ENCODE peak calls at places on chromosomes 4 and X, in six cellular contexts. U, N, R, V, H and L are unnamed samples.

GRCh38 chr4:128675083-128675482 is 134.4 kb upstream of the JADE1 start:
- DNase-seq in U (no peak), N (no peak), R (no peak), V (no peak), H (no peak), L (no peak)

GRCh38 chr4:105990933-105991332 is 95.7 kb downstream of the NPNT start:
- DNase-seq in U (peak; percentile 92), N (peak; percentile 43), R (no peak), V (peak; percentile 54), H (no peak), L (no peak)

GRCh38 chrX:46912673-46913491 is 661 bp downstream of the JADE3 start:
- DNase-seq in U (no peak), N (peak; percentile 45), R (peak; percentile 75), V (no peak), H (no peak), L (no peak)

GRCh38 chrX:149518236-149518635 is 13.1 kb upstream of the IDS start:
- DNase-seq in U (no peak), N (no peak), R (no peak), V (no peak), H (no peak), L (no peak)

GRCh38 chrX:105167233-105167632 is 53.3 kb downstream of the TEX13A start:
- DNase-seq in U (no peak), N (no peak), R (no peak), V (no peak), H (no peak), L (no peak)

GRCh38 chr4:1277667-1278335 is 11.9 kb upstream of the MAEA start:
- DNase-seq in U (no peak), N (no peak), R (no peak), V (no peak), H (no peak), L (no peak)

GRCh38 chr4:87007345-87008181 is 72.8 kb downstream of the AFF1 start:
- DNase-seq in U (peak; percentile 70), N (peak; percentile 59), R (no peak), V (no peak), H (peak; percentile 50), L (no peak)

GRCh38 chr4:11120435-11120834 is 308.3 kb downstream of the HS3ST1 start:
- DNase-seq in U (no peak), N (no peak), R (no peak), V (no peak), H (no peak), L (no peak)

GRCh38 chrX:103878466-103879151 is 46.6 kb upstream of the RAB9B start:
- DNase-seq in U (no peak), N (no peak), R (no peak), V (peak; percentile 35), H (no peak), L (no peak)

GRCh38 chr4:37467824-37468223 is 218.4 kb downstream of the RELL1 start:
- DNase-seq in U (no peak), N (no peak), R (no peak), V (no peak), H (no peak), L (no peak)

GRCh38 chr4:55819634-55820033 is at the start of gene EXOC1L:
- DNase-seq in U (no peak), N (no peak), R (no peak), V (no peak), H (no peak), L (no peak)

GRCh38 chrX:7614616-7615015 is 228.4 kb upstream of the VCX start:
- DNase-seq in U (no peak), N (no peak), R (no peak), V (no peak), H (no peak), L (no peak)

GRCh38 chrX:154489182-154489581 is 1.2 kb downstream of the SLC10A3 start:
- DNase-seq in U (no peak), N (no peak), R (no peak), V (no peak), H (no peak), L (no peak)

GRCh38 chr4:17068885-17069284 is 170.4 kb upstream of the LDB2 start:
- DNase-seq in U (no peak), N (no peak), R (no peak), V (no peak), H (no peak), L (no peak)

GRCh38 chr4:121690001-121690400 is 6.8 kb downstream of the ANXA5 start:
- DNase-seq in U (no peak), N (no peak), R (no peak), V (no peak), H (no peak), L (no peak)

GRCh38 chrX:53445977-53446376 is 11.8 kb upstream of the HSD17B10 start:
- DNase-seq in U (no peak), N (peak; percentile 44), R (peak; percentile 28), V (no peak), H (no peak), L (no peak)

DNA sequence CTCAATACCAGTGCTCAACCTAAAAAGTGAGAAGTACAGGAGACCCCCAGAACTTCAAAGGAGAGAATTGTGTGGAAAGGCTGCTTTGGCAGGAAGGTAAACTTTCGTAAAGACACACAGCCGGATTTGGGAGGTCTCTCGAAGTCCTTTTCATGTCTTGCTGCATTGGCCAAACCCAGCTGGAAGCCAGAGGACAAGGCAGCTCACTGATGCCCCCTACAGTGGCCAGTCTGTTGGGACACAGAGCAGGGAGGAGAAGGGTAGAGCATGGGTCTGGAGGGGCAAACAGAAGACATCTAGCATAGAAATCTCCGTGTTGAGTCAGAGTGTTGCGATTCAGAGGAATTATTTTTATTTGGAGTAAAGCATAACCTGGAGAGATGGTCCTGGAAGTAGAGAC is 198.9 kb downstream of the ANK2 start:
- DNase-seq in U (no peak), N (no peak), R (no peak), V (peak; percentile 4), H (no peak), L (no peak)
- TF ChIP-seq CTCF in U (no peak), N (no peak), R (no peak), V (no peak), H (no peak), L (no peak)

DNA sequence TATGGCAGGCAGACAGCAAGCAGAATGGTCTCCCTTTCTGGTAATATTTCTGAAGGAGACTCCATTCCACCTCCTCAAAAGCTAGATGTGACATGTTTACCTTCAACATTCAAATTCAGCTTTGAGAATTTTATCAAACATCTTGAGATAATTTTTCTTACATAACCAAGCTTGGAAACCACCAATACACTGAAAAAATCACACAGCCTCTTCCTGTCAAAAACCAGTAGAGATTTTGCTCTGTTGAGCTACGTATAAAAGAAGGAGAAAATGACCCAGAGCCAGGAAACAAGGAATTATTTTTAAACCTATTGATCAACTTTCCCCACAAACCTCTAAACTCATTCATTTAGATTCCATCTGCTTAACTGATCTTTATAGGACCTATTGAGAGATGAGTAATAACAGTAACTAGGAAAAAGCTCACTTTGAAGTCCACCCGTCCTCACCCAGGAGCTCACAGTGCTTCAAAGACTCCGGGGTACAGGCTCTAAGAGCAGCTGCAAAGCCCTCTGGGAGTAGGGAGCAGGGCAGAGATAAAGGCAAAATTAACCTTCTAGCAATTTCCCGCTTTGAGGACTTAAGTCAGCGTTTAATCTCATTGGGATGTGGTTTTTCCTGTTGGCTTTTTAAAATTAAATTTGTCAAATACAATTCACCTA is 318.2 kb upstream of the RASGEF1B start:
- DNase-seq in U (no peak), N (no peak), R (no peak), V (no peak), H (no peak), L (no peak)
- H3K27ac ChIP-seq in U (no peak overlapping the region), N (no peak overlapping the region), R (no peak overlapping the region), V (no peak overlapping the region), H (no peak overlapping the region), L (no peak overlapping the region)

GRCh38 chrX:73562986-73563739 is at the start of gene CHIC1:
- DNase-seq in U (peak; percentile 4), N (peak; percentile 55), R (peak; percentile 59), V (no peak), H (peak; percentile 19), L (no peak)
- TF ChIP-seq POLR2A in U (no peak), N (no peak), R (peak; percentile 67), V (no peak), H (no peak), L (no peak)

GRCh38 chr4:85496146-85496849 is 21.3 kb downstream of the ARHGAP24 start:
- DNase-seq in U (no peak), N (no peak), R (no peak), V (no peak), H (no peak), L (no peak)
- TF ChIP-seq CTCF in U (no peak), N (no peak), R (no peak), V (no peak), H (no peak), L (no peak)

GRCh38 chr4:15042529-15043167 is 40.4 kb downstream of the CPEB2 start:
- DNase-seq in U (no peak), N (no peak), R (no peak), V (no peak), H (no peak), L (no peak)
- H3K27ac ChIP-seq in U (no peak overlapping the region), N (peak overlapping the region; percentile 8), R (no peak overlapping the region), V (no peak overlapping the region), H (no peak overlapping the region), L (no peak overlapping the region)

GRCh38 chr4:76206222-76206942 is 7.2 kb downstream of the SCARB2 start:
- DNase-seq in U (no peak), N (no peak), R (no peak), V (no peak), H (no peak), L (no peak)

GRCh38 chr4:76204936-76205335 is 8.7 kb downstream of the SCARB2 start:
- DNase-seq in U (no peak), N (no peak), R (no peak), V (no peak), H (no peak), L (no peak)

GRCh38 chr4:76209876-76210275 is 3.7 kb downstream of the SCARB2 start:
- DNase-seq in U (no peak), N (no peak), R (no peak), V (no peak), H (no peak), L (no peak)

GRCh38 chr4:76210502-76210901 is 3.1 kb downstream of the SCARB2 start:
- DNase-seq in U (no peak), N (no peak), R (no peak), V (no peak), H (no peak), L (no peak)

DNA sequence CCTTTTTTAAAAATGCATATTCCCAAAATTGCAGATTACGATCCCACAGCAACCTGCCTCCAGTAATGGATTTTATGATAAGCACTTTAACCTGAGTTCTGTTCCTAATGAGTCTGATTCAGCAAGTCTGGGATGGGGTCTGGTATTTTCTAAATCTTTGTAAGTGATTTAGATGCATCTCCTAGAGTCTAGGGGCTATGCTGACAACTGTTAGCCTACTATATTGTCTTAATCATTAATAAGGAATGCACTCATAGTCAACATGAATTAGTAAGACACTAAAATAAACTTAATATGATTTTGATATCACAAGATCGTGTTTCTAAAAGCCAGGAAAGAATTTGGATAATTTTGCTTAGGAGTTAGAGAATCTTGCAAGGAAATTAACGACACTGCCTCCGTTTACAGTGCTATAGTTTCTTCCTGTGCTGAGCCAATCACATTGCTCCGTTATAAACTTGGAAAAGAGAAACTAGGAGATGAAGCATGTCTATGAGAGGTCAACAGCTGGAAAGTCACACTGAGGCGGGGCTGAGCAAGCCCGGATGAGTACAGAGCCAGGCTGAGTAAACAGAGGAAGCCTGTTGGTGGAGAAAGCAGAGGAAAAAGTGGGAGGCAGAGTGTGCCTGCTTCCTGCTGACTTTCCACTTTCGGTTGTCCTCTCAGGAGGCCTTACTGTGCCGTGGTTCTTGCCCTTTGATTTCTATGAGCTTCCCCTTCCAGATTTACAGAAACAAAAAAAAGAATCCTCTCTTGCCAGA is 5.4 kb downstream of the SCARB2 start:
- DNase-seq in U (peak; percentile 83), N (peak; percentile 74), R (no peak), V (no peak), H (peak; percentile 71), L (no peak)
- TF ChIP-seq POLR2A in U (peak; percentile 77), N (no peak), R (no peak), V (no peak), H (peak; percentile 32), L (no peak)

GRCh38 chrX:71945435-71945834 is 34.8 kb downstream of the NHSL2 start:
- DNase-seq in U (no peak), N (no peak), R (no peak), V (no peak), H (no peak), L (no peak)
- TF ChIP-seq CTCF in U (no peak), N (no peak), R (no peak), V (no peak), H (no peak), L (no peak)